ENCODE peak calls at places on chromosomes 11 and 22, in five cellular contexts. Y is PC-3, C is SK-N-SH, E is HepG2, Z is mammary epithelial cell. Q is an unnamed sample.

GRCh38 chr11:26348776-26349175 is 16.8 kb downstream of the ANO3 start:
- DNase-seq in Z (peak), C (no peak), E (no peak), Y (no peak), Q (no peak)

GRCh38 chr11:34650528-34650927 is 29.6 kb downstream of the EHF start:
- DNase-seq in Z (peak), Y (no peak), C (no peak), E (no peak), Q (no peak)

GRCh38 chr11:46458491-46458890 is 66.9 kb upstream of the CHRM4 start:
- DNase-seq in C (no peak), Y (no peak), Z (no peak), E (no peak), Q (no peak)

GRCh38 chr11:88231894-88232482 is 56.7 kb upstream of the RAB38 start:
- DNase-seq in Z (peak), C (peak), E (peak), Y (peak), Q (no peak)

GRCh38 chr22:26995222-26995621 is 337.8 kb downstream of the MIAT start:
- DNase-seq in Z (no peak), Y (no peak), E (no peak), C (no peak), Q (no peak)

GRCh38 chr11:69684651-69685050 is 9.5 kb upstream of the LTO1 start:
- DNase-seq in E (no peak), Y (no peak), C (no peak), Z (no peak), Q (no peak)

GRCh38 chr11:128876133-128876650 is 9.1 kb upstream of the KCNJ1 start:
- DNase-seq in Z (no peak), C (no peak), Y (no peak), E (no peak), Q (no peak)

GRCh38 chr11:16987205-16987568 is 27.0 kb downstream of the PLEKHA7 start:
- DNase-seq in Z (no peak), Y (no peak), E (no peak), C (no peak), Q (peak)

GRCh38 chr11:10931761-10932700 is 74.2 kb upstream of the ZBED5 start:
- DNase-seq in Z (no peak), E (no peak), C (no peak), Y (peak), Q (peak)
- H3K9ac ChIP-seq in Z (peak), E (no peak), C (peak), Y (peak), Q (peak)

GRCh38 chr11:115425243-115425642 is 79.0 kb downstream of the CADM1 start:
- DNase-seq in C (no peak), Z (no peak), Y (no peak), E (no peak), Q (no peak)
- TF ChIP-seq CTCF in C (no peak), Z (no peak), Y (no peak), E (no peak), Q (no peak)

DNA sequence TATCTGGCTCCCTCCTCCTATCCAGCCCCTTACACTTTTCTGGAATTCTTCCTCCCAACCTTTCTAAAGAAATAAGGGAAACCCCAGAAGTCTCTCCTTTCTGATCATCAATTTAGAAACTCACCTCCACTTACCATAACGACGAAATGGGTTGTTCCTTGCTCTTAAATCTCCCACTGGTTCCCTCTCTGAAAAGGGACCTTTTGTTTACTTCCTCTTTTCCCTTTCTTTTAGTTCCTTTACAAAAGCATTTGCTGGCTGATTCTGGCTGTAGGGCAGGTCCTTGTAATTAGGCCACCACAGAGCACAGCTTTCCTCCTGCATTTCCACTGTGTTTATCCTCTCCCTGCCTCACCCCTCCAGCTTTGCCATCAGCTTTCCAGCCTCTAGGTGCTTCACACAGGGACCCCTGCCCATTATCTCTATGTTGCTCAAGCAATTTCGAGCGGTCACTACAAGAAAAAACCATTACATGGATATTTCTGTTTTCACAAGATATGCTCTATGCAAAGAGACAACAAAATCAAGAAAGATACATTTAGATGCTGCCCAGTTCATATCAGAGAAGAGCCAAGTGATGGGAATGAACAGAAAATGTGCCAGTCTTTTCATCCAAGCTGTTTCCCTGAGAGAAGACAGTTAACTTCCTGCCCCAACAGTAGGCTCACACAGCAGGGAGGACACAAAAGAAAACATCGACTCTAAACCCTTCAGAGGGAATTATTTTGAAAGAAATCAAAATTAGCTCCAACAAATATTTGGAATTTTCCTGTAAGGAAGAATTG is 11.8 kb downstream of the JAML start:
- DNase-seq in C (no peak), Z (no peak), E (no peak), Y (no peak), Q (no peak)
- H3K9ac ChIP-seq in C (no peak), Z (no peak), E (peak), Y (no peak), Q (no peak)

GRCh38 chr22:50221410-50222300 is 20.8 kb downstream of the SELENOO start:
- DNase-seq in C (no peak), Z (no peak), Y (no peak), E (no peak), Q (no peak)
- TF ChIP-seq CTCF in C (peak), Z (no peak), Y (no peak), E (peak), Q (no peak)

GRCh38 chr11:3867209-3868071 is 12.0 kb downstream of the STIM1 start:
- DNase-seq in Y (no peak), E (peak), C (peak), Z (peak), Q (no peak)
- H3K9ac ChIP-seq in Y (no peak), E (peak), C (no peak), Z (no peak), Q (no peak)

DNA sequence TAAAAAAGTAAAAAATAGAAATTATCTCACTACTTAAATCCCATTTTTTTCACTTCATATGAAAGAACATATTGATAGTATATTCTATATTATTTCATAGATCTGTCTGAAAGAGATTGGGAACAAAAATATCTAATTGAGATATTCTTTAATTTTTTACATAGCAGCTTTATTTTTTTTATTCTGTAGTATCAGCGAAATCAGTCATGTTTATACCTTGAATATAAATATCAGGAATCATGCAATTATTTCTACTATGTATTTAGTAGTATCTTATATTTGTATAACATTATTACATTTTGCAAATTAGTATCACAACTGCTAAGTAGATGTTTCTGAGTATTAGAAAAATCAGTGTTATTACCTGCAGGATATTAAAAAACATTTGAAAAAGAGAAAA is 20.4 kb downstream of the C11orf54 start:
- DNase-seq in E (no peak), Z (no peak), C (no peak), Y (no peak), Q (no peak)
- TF ChIP-seq CTCF in E (no peak), Z (no peak), C (no peak), Y (no peak), Q (no peak)

GRCh38 chr11:63523151-63523550 is 13.5 kb upstream of the PLAAT4 start:
- DNase-seq in Z (no peak), Y (peak), C (no peak), E (no peak), Q (no peak)

GRCh38 chr11:63532799-63533475 is 3.7 kb upstream of the PLAAT4 start:
- DNase-seq in E (no peak), Y (no peak), Z (no peak), C (no peak), Q (no peak)

GRCh38 chr11:63530021-63530420 is 6.6 kb upstream of the PLAAT4 start:
- DNase-seq in Y (no peak), Z (no peak), C (no peak), E (no peak), Q (no peak)

GRCh38 chr11:63532150-63532549 is 4.5 kb upstream of the PLAAT4 start:
- DNase-seq in Y (no peak), C (no peak), E (no peak), Z (no peak), Q (no peak)

DNA sequence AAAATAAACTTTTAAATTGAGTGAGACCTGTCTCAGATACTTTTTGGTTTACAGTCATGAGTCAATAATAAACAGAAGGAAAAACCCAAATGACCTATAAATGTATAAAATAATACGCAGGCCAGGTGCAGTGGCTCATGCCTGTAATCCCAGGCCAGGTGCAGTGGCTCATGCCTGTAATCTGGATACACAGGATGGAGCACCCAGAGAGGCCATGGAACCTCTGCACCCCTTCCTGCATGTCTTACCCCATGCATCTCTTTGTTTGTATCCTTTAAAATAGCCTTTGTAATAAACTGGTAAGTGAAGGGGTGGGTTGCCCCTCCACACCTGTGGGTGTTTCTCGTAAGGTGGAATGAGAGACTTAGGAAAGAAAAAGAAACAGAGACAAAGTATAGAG is 8.9 kb upstream of the PLAAT4 start:
- DNase-seq in E (no peak), C (no peak), Z (no peak), Y (no peak), Q (no peak)
- H3K9ac ChIP-seq in E (no peak), C (no peak), Z (no peak), Y (no peak), Q (no peak)

DNA sequence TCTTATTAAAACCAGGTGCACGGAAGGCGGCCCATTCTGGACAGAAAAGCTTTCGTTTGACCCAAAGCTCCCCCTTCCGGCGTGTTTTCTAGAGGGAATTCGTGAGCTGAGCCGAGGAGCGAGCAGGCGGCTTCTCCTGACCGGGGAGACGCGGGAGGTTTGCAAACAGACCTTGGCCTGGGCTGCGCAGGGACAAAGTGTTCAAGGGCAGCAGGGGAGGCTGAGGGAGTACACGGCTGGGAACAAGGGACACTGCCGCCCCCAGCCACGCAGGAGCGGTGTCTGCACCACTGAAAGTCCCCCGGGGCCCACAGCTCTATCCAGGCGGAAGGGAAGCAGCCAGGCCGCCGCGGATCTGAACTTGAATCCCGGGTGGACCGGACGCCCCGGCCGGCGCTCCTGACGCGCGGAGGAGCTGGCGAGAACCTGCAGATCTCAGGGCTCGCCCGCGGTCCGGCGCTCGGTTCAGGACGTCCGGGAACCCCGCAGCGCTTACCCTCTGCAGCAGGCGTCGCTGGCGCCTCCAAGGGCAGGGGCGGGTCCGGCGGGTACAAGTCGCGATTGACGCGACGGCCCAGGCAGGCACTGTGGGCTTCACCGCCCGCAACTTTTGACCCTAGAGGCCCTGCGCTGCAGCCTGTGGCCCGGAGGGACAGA is 101.9 kb downstream of the WT1 start:
- DNase-seq in Y (peak), Z (peak), E (no peak), C (peak), Q (peak)
- TF ChIP-seq CTCF in Y (peak), Z (peak), E (no peak), C (peak), Q (no peak)

DNA sequence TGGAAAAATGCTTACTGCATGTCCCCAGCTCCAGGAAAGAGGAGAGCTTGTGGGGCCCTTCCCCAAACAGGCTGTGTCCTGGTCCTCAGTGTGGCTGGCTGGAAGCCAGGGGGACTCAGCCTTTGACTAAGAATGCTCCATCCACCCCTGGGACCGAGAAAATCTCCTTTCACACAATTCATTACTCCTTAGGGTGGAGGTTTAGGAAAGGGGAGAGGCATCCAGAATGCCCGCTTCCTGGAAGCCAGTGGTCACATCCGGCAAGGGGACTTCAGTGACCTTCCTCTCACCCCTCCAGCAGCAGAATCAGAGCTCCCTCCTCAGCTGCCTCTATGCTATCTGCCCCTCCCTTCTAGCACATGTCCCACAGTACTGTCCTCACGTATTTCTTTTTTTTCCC is 21.9 kb downstream of the ATG16L2 start:
- DNase-seq in E (no peak), C (no peak), Z (no peak), Y (peak), Q (no peak)
- H3K9ac ChIP-seq in E (no peak), C (no peak), Z (no peak), Y (no peak), Q (no peak)

GRCh38 chr11:66338276-66339162 is 2.3 kb upstream of the RIN1 start:
- DNase-seq in Z (no peak), C (no peak), Y (no peak), E (no peak), Q (no peak)

GRCh38 chr11:66337103-66337899 is 1.1 kb upstream of the RIN1 start:
- DNase-seq in E (no peak), Z (no peak), C (peak), Y (no peak), Q (no peak)

GRCh38 chr11:66335531-66336233 is 552 bp downstream of the RIN1 start:
- DNase-seq in Y (peak), Z (peak), C (peak), E (no peak), Q (no peak)

GRCh38 chr11:66334605-66335442 is 1.4 kb downstream of the RIN1 start:
- DNase-seq in C (peak), Y (no peak), E (no peak), Z (no peak), Q (no peak)

GRCh38 chr11:66336234-66337102 is at the start of gene RIN1:
- DNase-seq in E (peak), Z (peak), C (peak), Y (peak), Q (peak)
- TF ChIP-seq CTCF in E (peak), Z (peak), C (peak), Y (peak), Q (no peak)

Q was measured in colonic mucosa.